ENCODE peak calls at places on chromosomes 7 and 10, in four cellular contexts. One of them, this sample, is unnamed.
A peak's percentile ranks its signal among the peaks of the same experiment; 100 is the strongest.

GRCh38 chr7:28458732-28459131 is 46.4 kb downstream of the CREB5 start:
- DNase-seq in AG09319: no peak
- DNase-seq in A549: peak; percentile 4
- DNase-seq in left ventricle myocardium inferior: no peak
- DNase-seq in this sample: no peak

GRCh38 chr10:67772894-67773511 is 65.0 kb downstream of the DNAJC12 start:
- DNase-seq in AG09319: no peak
- DNase-seq in A549: no peak
- DNase-seq in left ventricle myocardium inferior: no peak
- DNase-seq in this sample: no peak

GRCh38 chr7:143504215-143504936 is 26.7 kb downstream of the TAS2R41 start:
- DNase-seq in AG09319: no peak
- DNase-seq in A549: no peak
- DNase-seq in left ventricle myocardium inferior: no peak
- DNase-seq in this sample: no peak

GRCh38 chr10:69146756-69147155 is 22.8 kb downstream of the VPS26A start:
- DNase-seq in AG09319: no peak
- DNase-seq in A549: no peak
- DNase-seq in left ventricle myocardium inferior: no peak
- DNase-seq in this sample: no peak

GRCh38 chr7:26620352-26620751 is 244.0 kb downstream of the SKAP2 start:
- DNase-seq in AG09319: no peak
- DNase-seq in A549: peak; percentile 40
- DNase-seq in left ventricle myocardium inferior: no peak
- DNase-seq in this sample: no peak

GRCh38 chr7:14821757-14822480 is 80.6 kb downstream of the DGKB start:
- DNase-seq in AG09319: no peak
- DNase-seq in A549: no peak
- DNase-seq in left ventricle myocardium inferior: no peak
- DNase-seq in this sample: no peak

GRCh38 chr7:32218741-32219283 is 148.6 kb upstream of the PDE1C start:
- DNase-seq in AG09319: no peak
- DNase-seq in A549: no peak
- DNase-seq in left ventricle myocardium inferior: no peak
- DNase-seq in this sample: no peak

GRCh38 chr10:100683545-100684127 is 61.7 kb upstream of the PAX2 start:
- DNase-seq in AG09319: no peak
- DNase-seq in A549: no peak
- DNase-seq in left ventricle myocardium inferior: no peak
- DNase-seq in this sample: no peak

GRCh38 chr7:135923700-135924261 is 53.4 kb downstream of the MTPN start:
- DNase-seq in AG09319: peak; percentile 59
- DNase-seq in A549: peak; percentile 90
- DNase-seq in left ventricle myocardium inferior: no peak
- DNase-seq in this sample: no peak

GRCh38 chr10:131570716-131571307 is 259.3 kb upstream of the TCERG1L start:
- DNase-seq in AG09319: no peak
- DNase-seq in A549: no peak
- DNase-seq in left ventricle myocardium inferior: no peak
- DNase-seq in this sample: no peak

GRCh38 chr10:3409928-3410327 is 237.3 kb upstream of the PITRM1 start:
- DNase-seq in AG09319: no peak
- DNase-seq in A549: no peak
- DNase-seq in left ventricle myocardium inferior: no peak
- DNase-seq in this sample: no peak

GRCh38 chr10:124588736-124589451 is 127.3 kb downstream of the LHPP start:
- DNase-seq in AG09319: no peak
- DNase-seq in A549: no peak
- DNase-seq in left ventricle myocardium inferior: peak; percentile 56
- DNase-seq in this sample: peak; percentile 49

GRCh38 chr7:29565982-29566746 is 2.5 kb downstream of the PRR15 start:
- DNase-seq in AG09319: no peak
- DNase-seq in A549: no peak
- DNase-seq in left ventricle myocardium inferior: no peak
- DNase-seq in this sample: peak; percentile 20

GRCh38 chr7:96598421-96598820 is 111.2 kb downstream of the SEM1 start:
- DNase-seq in AG09319: no peak
- DNase-seq in A549: no peak
- DNase-seq in left ventricle myocardium inferior: no peak
- DNase-seq in this sample: no peak

GRCh38 chr10:75245354-75246001 is 9.7 kb upstream of the COMTD1 start:
- DNase-seq in AG09319: no peak
- DNase-seq in A549: peak; percentile 14
- DNase-seq in left ventricle myocardium inferior: no peak
- DNase-seq in this sample: no peak

GRCh38 chr10:22681783-22682183 is 32.6 kb downstream of the PIP4K2A start:
- DNase-seq in AG09319: no peak
- DNase-seq in A549: peak; percentile 69
- DNase-seq in left ventricle myocardium inferior: no peak
- DNase-seq in this sample: no peak

GRCh38 chr7:96320437-96320836 is 1.5 kb downstream of the SLC25A13 start:
- DNase-seq in AG09319: no peak
- DNase-seq in A549: no peak
- DNase-seq in left ventricle myocardium inferior: no peak
- DNase-seq in this sample: no peak

GRCh38 chr7:17248527-17248926 is 49.9 kb upstream of the AHR start:
- DNase-seq in AG09319: no peak
- DNase-seq in A549: no peak
- DNase-seq in left ventricle myocardium inferior: no peak
- DNase-seq in this sample: no peak

GRCh38 chr10:110129490-110129889 is 77.9 kb upstream of the MXI1 start:
- DNase-seq in AG09319: no peak
- DNase-seq in A549: no peak
- DNase-seq in left ventricle myocardium inferior: no peak
- DNase-seq in this sample: no peak

GRCh38 chr10:50362547-50363125 is 111.3 kb upstream of the ASAH2 start:
- DNase-seq in AG09319: no peak
- DNase-seq in A549: peak; percentile 20
- DNase-seq in left ventricle myocardium inferior: no peak
- DNase-seq in this sample: no peak

GRCh38 chr7:104137971-104138370 is 69.8 kb downstream of the ORC5 start:
- DNase-seq in AG09319: peak; percentile 22
- DNase-seq in A549: no peak
- DNase-seq in left ventricle myocardium inferior: no peak
- DNase-seq in this sample: no peak

GRCh38 chr7:12729112-12729511 is 41.7 kb downstream of the ARL4A start:
- DNase-seq in AG09319: no peak
- DNase-seq in A549: no peak
- DNase-seq in left ventricle myocardium inferior: peak; percentile 80
- DNase-seq in this sample: peak; percentile 71

GRCh38 chr10:129955591-129956284 is 8.3 kb downstream of the EBF3 start:
- DNase-seq in AG09319: no peak
- DNase-seq in A549: peak; percentile 43
- DNase-seq in left ventricle myocardium inferior: no peak
- DNase-seq in this sample: no peak

GRCh38 chr10:103849212-103849877 is 6.0 kb downstream of the SH3PXD2A start:
- DNase-seq in AG09319: no peak
- DNase-seq in A549: no peak
- DNase-seq in left ventricle myocardium inferior: no peak
- DNase-seq in this sample: no peak

GRCh38 chr7:37408241-37408884 is 40.3 kb downstream of the ELMO1 start:
- DNase-seq in AG09319: no peak
- DNase-seq in A549: no peak
- DNase-seq in left ventricle myocardium inferior: no peak
- DNase-seq in this sample: no peak

GRCh38 chr10:125124907-125125306 is 35.5 kb downstream of the CTBP2 start:
- DNase-seq in AG09319: no peak
- DNase-seq in A549: no peak
- DNase-seq in left ventricle myocardium inferior: no peak
- DNase-seq in this sample: no peak

GRCh38 chr10:3668276-3668960 is 116.6 kb downstream of the KLF6 start:
- DNase-seq in AG09319: no peak
- DNase-seq in A549: no peak
- DNase-seq in left ventricle myocardium inferior: no peak
- DNase-seq in this sample: no peak

GRCh38 chr7:50208335-50208982 is 96.1 kb upstream of the IKZF1 start:
- DNase-seq in AG09319: no peak
- DNase-seq in A549: no peak
- DNase-seq in left ventricle myocardium inferior: no peak
- DNase-seq in this sample: no peak

GRCh38 chr10:17120711-17121110 is 8.9 kb downstream of the CUBN start:
- DNase-seq in AG09319: no peak
- DNase-seq in A549: no peak
- DNase-seq in left ventricle myocardium inferior: no peak
- DNase-seq in this sample: no peak

GRCh38 chr7:26490631-26491624 is 199.3 kb downstream of the SNX10 start:
- DNase-seq in AG09319: no peak
- DNase-seq in A549: no peak
- DNase-seq in left ventricle myocardium inferior: no peak
- DNase-seq in this sample: no peak

GRCh38 chr7:16067695-16068094 is 353.6 kb downstream of the CRPPA start:
- DNase-seq in AG09319: no peak
- DNase-seq in A549: no peak
- DNase-seq in left ventricle myocardium inferior: no peak
- DNase-seq in this sample: no peak

GRCh38 chr10:29588640-29589421 is 45.9 kb downstream of the SVIL start:
- DNase-seq in AG09319: no peak
- DNase-seq in A549: no peak
- DNase-seq in left ventricle myocardium inferior: no peak
- DNase-seq in this sample: no peak

GRCh38 chr7:47539398-47540052 is 42.4 kb downstream of the TNS3 start:
- DNase-seq in AG09319: no peak
- DNase-seq in A549: peak; percentile 71
- DNase-seq in left ventricle myocardium inferior: no peak
- DNase-seq in this sample: no peak

GRCh38 chr7:73817121-73817520 is 13.7 kb upstream of the CLDN4 start:
- DNase-seq in AG09319: no peak
- DNase-seq in A549: no peak
- DNase-seq in left ventricle myocardium inferior: no peak
- DNase-seq in this sample: no peak

GRCh38 chr10:129605266-129605985 is 138.4 kb downstream of the MGMT start:
- DNase-seq in AG09319: no peak
- DNase-seq in A549: no peak
- DNase-seq in left ventricle myocardium inferior: no peak
- DNase-seq in this sample: no peak

GRCh38 chr10:44911081-44911540 is at the start of gene TMEM72:
- DNase-seq in AG09319: no peak
- DNase-seq in A549: no peak
- DNase-seq in left ventricle myocardium inferior: no peak
- DNase-seq in this sample: no peak

DNA sequence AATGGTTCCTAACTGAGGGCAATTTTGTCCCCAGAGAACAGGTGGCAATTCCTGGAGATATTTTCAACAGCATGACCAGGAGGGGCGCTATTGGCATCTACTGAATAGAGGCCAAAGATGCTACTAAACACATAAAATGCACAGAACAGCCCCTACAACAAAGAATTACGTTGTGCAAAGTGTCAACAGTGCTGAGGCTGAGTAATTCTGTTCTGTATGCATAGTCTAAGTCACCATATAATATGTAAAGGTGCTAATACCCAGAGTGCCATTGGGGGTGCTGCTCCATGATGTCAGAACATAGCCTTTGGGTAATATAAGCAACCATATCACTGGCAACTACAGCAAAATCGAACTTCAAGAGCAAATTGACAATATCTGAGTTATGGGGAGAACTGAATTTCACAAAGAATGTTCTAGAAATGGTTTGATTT is 213.3 kb upstream of the PHYHIPL start:
- DNase-seq in AG09319: no peak
- DNase-seq in A549: peak; percentile 21
- DNase-seq in left ventricle myocardium inferior: no peak
- DNase-seq in this sample: no peak
- TF ChIP-seq CTCF in AG09319: no peak
- TF ChIP-seq CTCF in A549: peak; percentile 17
- TF ChIP-seq CTCF in left ventricle myocardium inferior: no peak
- TF ChIP-seq CTCF in this sample: no peak

GRCh38 chr7:79361214-79361613 is 92.3 kb downstream of the MAGI2 start:
- DNase-seq in AG09319: no peak
- DNase-seq in A549: peak; percentile 52
- DNase-seq in left ventricle myocardium inferior: no peak
- DNase-seq in this sample: no peak
- TF ChIP-seq CTCF in AG09319: no peak
- TF ChIP-seq CTCF in A549: no peak
- TF ChIP-seq CTCF in left ventricle myocardium inferior: no peak
- TF ChIP-seq CTCF in this sample: no peak

GRCh38 chr7:33807779-33808482 is 97.4 kb upstream of the BMPER start:
- DNase-seq in AG09319: peak; percentile 57
- DNase-seq in A549: peak; percentile 62
- DNase-seq in left ventricle myocardium inferior: no peak
- DNase-seq in this sample: peak; percentile 18
- TF ChIP-seq CTCF in AG09319: peak; percentile 53
- TF ChIP-seq CTCF in A549: peak; percentile 45
- TF ChIP-seq CTCF in left ventricle myocardium inferior: peak; percentile 20
- TF ChIP-seq CTCF in this sample: no peak

DNA sequence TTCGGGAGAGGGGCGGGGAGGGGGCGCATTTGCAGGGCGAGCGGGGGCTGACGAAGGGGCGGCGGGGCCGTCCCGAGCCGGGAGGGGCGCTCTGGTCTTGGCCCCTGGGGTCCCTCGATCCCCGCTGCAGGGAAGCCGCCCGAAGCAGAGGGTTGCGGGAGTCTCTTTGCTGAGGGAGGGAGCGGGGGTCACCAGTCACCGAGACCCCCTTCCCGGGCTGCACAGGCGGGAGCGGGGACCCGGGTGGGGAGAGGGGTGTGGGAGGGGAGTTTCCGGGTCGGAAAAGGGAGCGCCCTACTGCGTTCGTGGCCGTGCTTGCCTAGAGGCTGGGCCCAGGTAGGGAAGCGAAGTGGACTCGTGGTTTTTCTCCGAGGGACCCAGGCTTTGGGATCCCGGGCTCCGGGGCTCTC is 422 bp downstream of the AP1S1 start:
- DNase-seq in AG09319: no peak
- DNase-seq in A549: no peak
- DNase-seq in left ventricle myocardium inferior: no peak
- DNase-seq in this sample: no peak
- TF ChIP-seq CTCF in AG09319: no peak
- TF ChIP-seq CTCF in A549: no peak
- TF ChIP-seq CTCF in left ventricle myocardium inferior: no peak
- TF ChIP-seq CTCF in this sample: no peak

GRCh38 chr7:116988363-116988989 is 35.2 kb downstream of the ST7 start:
- DNase-seq in AG09319: no peak
- DNase-seq in A549: no peak
- DNase-seq in left ventricle myocardium inferior: no peak
- DNase-seq in this sample: no peak
- TF ChIP-seq CTCF in AG09319: no peak
- TF ChIP-seq CTCF in A549: peak; percentile 73
- TF ChIP-seq CTCF in left ventricle myocardium inferior: peak; percentile 47
- TF ChIP-seq CTCF in this sample: no peak

GRCh38 chr10:37991655-37992054 is 15.2 kb upstream of the ZNF25 start:
- DNase-seq in AG09319: no peak
- DNase-seq in A549: no peak
- DNase-seq in left ventricle myocardium inferior: no peak
- DNase-seq in this sample: no peak

DNA sequence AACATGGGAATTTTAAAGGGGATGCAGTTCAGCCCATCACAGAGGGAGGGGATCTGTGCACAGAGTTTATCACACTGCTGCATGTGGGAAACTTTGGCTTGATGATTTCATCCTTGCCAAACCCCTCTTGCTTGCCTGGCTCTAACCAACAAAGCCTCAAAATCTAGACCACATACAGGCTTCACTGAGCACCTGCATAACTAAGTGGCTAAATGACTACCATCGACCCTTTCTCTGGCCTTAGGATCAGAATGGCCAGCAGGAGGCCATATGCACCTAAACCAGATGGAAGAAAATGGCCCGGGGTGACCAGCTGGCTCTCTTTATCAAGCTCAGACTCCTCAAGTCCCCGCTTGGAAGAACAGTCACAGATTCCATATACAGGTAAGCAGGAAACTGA is 15.6 kb upstream of the ZNF25 start:
- DNase-seq in AG09319: no peak
- DNase-seq in A549: no peak
- DNase-seq in left ventricle myocardium inferior: no peak
- DNase-seq in this sample: no peak
- TF ChIP-seq CTCF in AG09319: no peak
- TF ChIP-seq CTCF in A549: no peak
- TF ChIP-seq CTCF in left ventricle myocardium inferior: no peak
- TF ChIP-seq CTCF in this sample: no peak